ENCODE peak calls at places on chromosomes 1 and 21, in ten cellular contexts. O, R, J, U, F, W, M, Y, K and T are unnamed samples.

GRCh38 chr1:54453509-54453908 is 47.3 kb upstream of the SSBP3 start:
- DNase-seq in O (no peak), R (no peak), J (no peak), U (no peak), F (no peak), W (no peak), M (no peak), Y (no peak), K (no peak), T (no peak)

GRCh38 chr1:159829822-159830455 is 3.3 kb downstream of the SLAMF8 start:
- DNase-seq in O (no peak), R (no peak), J (no peak), U (no peak), F (no peak), W (no peak), M (no peak), Y (peak), K (no peak), T (no peak)

GRCh38 chr1:180609643-180610555 is 21.9 kb upstream of the XPR1 start:
- DNase-seq in O (no peak), R (no peak), J (no peak), U (peak), F (no peak), W (peak), M (no peak), Y (peak), K (no peak), T (no peak)

GRCh38 chr1:111542187-111542586 is 38.8 kb upstream of the ADORA3 start:
- DNase-seq in O (peak), R (no peak), J (no peak), U (no peak), F (no peak), W (no peak), M (no peak), Y (no peak), K (peak), T (no peak)

GRCh38 chr1:211036701-211037494 is 97.0 kb downstream of the KCNH1 start:
- DNase-seq in O (no peak), R (no peak), J (no peak), U (no peak), F (no peak), W (no peak), M (no peak), Y (peak), K (peak), T (no peak)

GRCh38 chr1:27418326-27418761 is 25.9 kb downstream of the GPR3 start:
- DNase-seq in O (no peak), R (no peak), J (peak), U (peak), F (no peak), W (no peak), M (peak), Y (peak), K (peak), T (no peak)

GRCh38 chr21:44467859-44468195 is 12.5 kb downstream of the LRRC3 start:
- DNase-seq in O (no peak), R (no peak), J (no peak), U (no peak), F (no peak), W (no peak), M (no peak), Y (no peak), K (no peak), T (no peak)

GRCh38 chr1:106254748-106255147 is 801.7 kb upstream of the PRMT6 start:
- DNase-seq in O (no peak), R (no peak), J (no peak), U (no peak), F (no peak), W (no peak), M (no peak), Y (peak), K (no peak), T (no peak)

GRCh38 chr1:158998781-158999161 is 10.9 kb upstream of the IFI16 start:
- DNase-seq in O (peak), R (peak), J (peak), U (peak), F (peak), W (peak), M (no peak), Y (peak), K (peak), T (peak)

GRCh38 chr1:158496379-158496778 is 24.4 kb downstream of the OR10R2 start:
- DNase-seq in O (peak), R (no peak), J (peak), U (no peak), F (no peak), W (no peak), M (no peak), Y (peak), K (no peak), T (peak)

GRCh38 chr1:46062651-46063319 is 69.6 kb downstream of the PIK3R3 start:
- DNase-seq in O (no peak), R (no peak), J (peak), U (no peak), F (no peak), W (no peak), M (peak), Y (peak), K (no peak), T (no peak)

GRCh38 chr1:168628807-168629206 is 52.4 kb downstream of the XCL1 start:
- DNase-seq in O (no peak), R (no peak), J (no peak), U (no peak), F (no peak), W (no peak), M (peak), Y (peak), K (no peak), T (no peak)

GRCh38 chr1:31418626-31419025 is 5.6 kb downstream of the SERINC2 start:
- DNase-seq in O (no peak), R (no peak), J (no peak), U (no peak), F (no peak), W (no peak), M (no peak), Y (no peak), K (no peak), T (no peak)